ENCODE peak calls at places on chromosome 7, in seven cellular contexts. C, E, U, O, Q, D and K are unnamed samples.

GRCh38 chr7:170551-171363 is 21.6 kb upstream of the FAM20C start:
- DNase-seq in C (peak; percentile 19), E (no peak), U (no peak), O (no peak), Q (no peak), D (peak; percentile 8), K (peak; percentile 19)

GRCh38 chr7:94423116-94423515 is 28.4 kb downstream of the COL1A2 start:
- DNase-seq in C (no peak), E (no peak), U (no peak), O (no peak), Q (no peak), D (no peak), K (no peak)

GRCh38 chr7:70006411-70006920 is 408.2 kb downstream of the AUTS2 start:
- DNase-seq in C (no peak), E (peak; percentile 81), U (no peak), O (no peak), Q (no peak), D (no peak), K (no peak)

GRCh38 chr7:148264933-148265557 is 325.5 kb upstream of the C7orf33 start:
- DNase-seq in C (no peak), E (peak; percentile 8), U (peak; percentile 19), O (peak; percentile 43), Q (peak; percentile 17), D (no peak), K (peak; percentile 53)

GRCh38 chr7:38309555-38309954 is 36.1 kb upstream of the TARP start:
- DNase-seq in C (no peak), E (no peak), U (no peak), O (no peak), Q (no peak), D (no peak), K (no peak)

GRCh38 chr7:102912742-102913141 is at the start of gene LRRC17:
- DNase-seq in C (peak; percentile 34), E (no peak), U (no peak), O (no peak), Q (peak; percentile 94), D (no peak), K (no peak)

GRCh38 chr7:30470163-30470770 is 8.3 kb downstream of the NOD1 start:
- DNase-seq in C (peak; percentile 61), E (no peak), U (peak; percentile 52), O (no peak), Q (peak; percentile 83), D (no peak), K (no peak)

GRCh38 chr7:88169717-88170320 is 50.0 kb downstream of the SRI start:
- DNase-seq in C (no peak), E (no peak), U (no peak), O (no peak), Q (no peak), D (no peak), K (peak; percentile 13)

GRCh38 chr7:39605087-39605486 is 18.3 kb upstream of the RALA start:
- DNase-seq in C (no peak), E (no peak), U (no peak), O (no peak), Q (peak; percentile 85), D (no peak), K (no peak)

GRCh38 chr7:51121945-51122425 is 194.6 kb downstream of the COBL start:
- DNase-seq in C (peak; percentile 70), E (no peak), U (peak; percentile 38), O (no peak), Q (peak; percentile 2), D (peak; percentile 44), K (no peak)

GRCh38 chr7:80981405-80981804 is 62.6 kb upstream of the SEMA3C start:
- DNase-seq in C (no peak), E (no peak), U (no peak), O (no peak), Q (no peak), D (no peak), K (no peak)

GRCh38 chr7:73706122-73707044 is 13.1 kb downstream of the STX1A start:
- DNase-seq in C (no peak), E (no peak), U (no peak), O (peak; percentile 71), Q (peak; percentile 74), D (no peak), K (no peak)

GRCh38 chr7:1160665-1161010 is 642 bp upstream of the ZFAND2A start:
- DNase-seq in C (peak; percentile 39), E (peak; percentile 35), U (no peak), O (peak; percentile 53), Q (no peak), D (no peak), K (no peak)

GRCh38 chr7:5699951-5700384 is 81.5 kb downstream of the RNF216 start:
- DNase-seq in C (peak; percentile 33), E (no peak), U (peak; percentile 50), O (no peak), Q (peak; percentile 43), D (no peak), K (no peak)

GRCh38 chr7:157494506-157495176 is 157.8 kb downstream of the DNAJB6 start:
- DNase-seq in C (no peak), E (no peak), U (no peak), O (no peak), Q (no peak), D (no peak), K (no peak)

GRCh38 chr7:84394219-84394618 is 199.6 kb upstream of the SEMA3A start:
- DNase-seq in C (no peak), E (no peak), U (no peak), O (no peak), Q (peak; percentile 20), D (no peak), K (no peak)

GRCh38 chr7:47635091-47636090 is 53.5 kb upstream of the TNS3 start:
- DNase-seq in C (peak; percentile 42), E (no peak), U (peak; percentile 74), O (peak; percentile 80), Q (no peak), D (peak; percentile 63), K (peak; percentile 64)

GRCh38 chr7:106344206-106344605 is 59.4 kb upstream of the NAMPT start:
- DNase-seq in C (no peak), E (no peak), U (no peak), O (no peak), Q (no peak), D (no peak), K (no peak)

GRCh38 chr7:84536256-84536870 is 341.8 kb upstream of the SEMA3A start:
- DNase-seq in C (no peak), E (no peak), U (no peak), O (peak; percentile 70), Q (peak; percentile 25), D (no peak), K (no peak)

GRCh38 chr7:76260171-76260703 is 42.2 kb upstream of the HSPB1 start:
- DNase-seq in C (no peak), E (peak; percentile 29), U (peak; percentile 20), O (no peak), Q (no peak), D (no peak), K (peak; percentile 52)

GRCh38 chr7:26309089-26309488 is 17.4 kb downstream of the SNX10 start:
- DNase-seq in C (no peak), E (no peak), U (no peak), O (no peak), Q (no peak), D (no peak), K (no peak)

GRCh38 chr7:24587853-24588252 is 14.6 kb downstream of the PALS2 start:
- DNase-seq in C (no peak), E (peak; percentile 52), U (no peak), O (no peak), Q (no peak), D (no peak), K (peak; percentile 72)

GRCh38 chr7:114759347-114760062 is 162.4 kb upstream of the MDFIC start:
- DNase-seq in C (no peak), E (no peak), U (no peak), O (no peak), Q (peak; percentile 0), D (no peak), K (no peak)

DNA sequence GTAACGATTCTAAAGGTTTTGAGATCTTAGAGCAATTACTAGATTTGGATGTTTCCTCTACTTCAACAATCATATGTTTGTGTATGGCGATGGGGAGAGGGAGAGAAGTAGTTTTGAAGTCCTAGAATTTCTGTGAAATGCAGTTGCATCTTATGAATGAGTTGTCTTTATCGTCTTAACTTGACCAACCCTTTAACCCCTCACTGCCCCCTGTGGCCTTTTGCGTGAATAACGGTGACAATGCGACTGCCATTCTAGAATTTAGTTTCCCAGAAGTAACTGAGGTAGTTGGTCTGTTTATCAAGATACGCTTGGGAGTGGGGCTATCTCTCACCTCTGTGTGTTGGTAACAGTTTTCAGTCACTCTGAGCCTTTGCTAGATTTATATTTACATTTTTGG is 204.6 kb downstream of the HDAC9 start:
- DNase-seq in C (no peak), E (peak; percentile 7), U (no peak), O (no peak), Q (no peak), D (no peak), K (peak; percentile 31)
- TF ChIP-seq CTCF in C (no peak), E (peak; percentile 40), U (no peak), O (peak; percentile 40), Q (no peak), D (no peak), K (peak; percentile 22)

GRCh38 chr7:128370491-128370890 is 9.0 kb upstream of the PRRT4 start:
- DNase-seq in C (no peak), E (no peak), U (no peak), O (no peak), Q (no peak), D (no peak), K (no peak)

GRCh38 chr7:128365432-128365831 is 3.9 kb upstream of the PRRT4 start:
- DNase-seq in C (no peak), E (no peak), U (no peak), O (no peak), Q (no peak), D (no peak), K (no peak)

GRCh38 chr7:128366290-128366689 is 4.8 kb upstream of the PRRT4 start:
- DNase-seq in C (no peak), E (no peak), U (no peak), O (no peak), Q (no peak), D (no peak), K (no peak)

GRCh38 chr7:128364166-128364565 is 2.7 kb upstream of the PRRT4 start:
- DNase-seq in C (no peak), E (no peak), U (no peak), O (no peak), Q (no peak), D (no peak), K (no peak)

GRCh38 chr7:128366986-128367385 is 5.5 kb upstream of the PRRT4 start:
- DNase-seq in C (no peak), E (no peak), U (no peak), O (no peak), Q (no peak), D (no peak), K (no peak)
- H3K4me1 ChIP-seq in C (peaks cover under 1% of the 10 kb centered on the region), E (peaks cover 4% of the 10 kb centered on the region), U (peaks cover 3% of the 10 kb centered on the region), O (peaks cover 4% of the 10 kb centered on the region), Q (no peaks in the 10 kb centered on the region), D (no peaks in the 10 kb centered on the region), K (no peaks in the 10 kb centered on the region)

GRCh38 chr7:130901209-130901783 is 167.3 kb upstream of the KLF14 start:
- DNase-seq in C (peak; percentile 79), E (no peak), U (peak; percentile 87), O (no peak), Q (peak; percentile 100), D (peak; percentile 60), K (no peak)
- H3K4me3 ChIP-seq in C (no peak overlapping the region), E (no peak overlapping the region), U (no peak overlapping the region), O (no peak overlapping the region), Q (peak overlapping the region; percentile 8), D (no peak overlapping the region), K (no peak overlapping the region)

DNA sequence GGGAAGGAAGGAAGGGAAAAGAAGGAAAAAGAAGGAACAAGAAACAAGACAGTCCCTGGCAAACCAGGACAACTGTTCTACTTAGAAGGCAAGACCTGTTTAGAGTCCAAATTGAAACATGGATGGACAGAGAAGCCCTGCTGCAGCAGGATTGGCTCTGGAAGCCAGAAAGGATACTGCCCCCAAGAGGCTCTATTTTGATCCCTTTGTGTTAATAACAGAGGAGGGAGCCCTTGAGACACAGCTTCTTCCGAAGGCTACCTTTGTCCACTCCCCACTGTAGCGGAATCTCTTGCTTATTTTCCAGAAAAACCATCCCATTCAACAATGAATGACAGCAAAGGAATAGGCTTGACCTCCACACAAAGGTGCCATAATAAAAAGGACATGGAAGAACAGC is 120.3 kb upstream of the FOXK1 start:
- DNase-seq in C (no peak), E (no peak), U (no peak), O (no peak), Q (no peak), D (no peak), K (no peak)
- TF ChIP-seq CTCF in C (no peak), E (no peak), U (no peak), O (no peak), Q (no peak), D (no peak), K (no peak)